ENCODE peak calls at places on chromosomes 3 and 15, in nine cellular contexts. Z, S, H, E, X, K, R, D and P are unnamed samples.
A peak's percentile ranks its signal among the peaks of the same experiment; 100 is the strongest.

GRCh38 chr15:40932146-40932545 is 3.0 kb downstream of the DLL4 start:
- DNase-seq in E (no peak), H (no peak), K (no peak), X (no peak), R (no peak), Z (peak; percentile 31), S (peak; percentile 27), D (no peak), P (no peak)

GRCh38 chr3:195003006-195003892 is 267.7 kb downstream of the XXYLT1 start:
- DNase-seq in D (peak; percentile 89), S (peak; percentile 99), H (no peak), X (no peak), R (no peak), E (peak; percentile 100), Z (no peak), K (no peak), P (no peak)

GRCh38 chr15:99434506-99435137 is 131.2 kb upstream of the MEF2A start:
- DNase-seq in D (peak; percentile 43), Z (no peak), H (no peak), S (no peak), X (peak; percentile 1), K (no peak), E (no peak), R (peak; percentile 81), P (no peak)

GRCh38 chr3:67384790-67385397 is 269.5 kb downstream of the SUCLG2 start:
- DNase-seq in H (peak; percentile 52), K (peak; percentile 50), S (peak; percentile 30), E (peak; percentile 63), X (no peak), R (no peak), D (no peak), Z (no peak), P (no peak)

GRCh38 chr15:40282144-40282869 is 557 bp downstream of the ANKRD63 start:
- DNase-seq in K (peak; percentile 52), X (peak; percentile 56), Z (peak; percentile 19), E (peak; percentile 40), R (no peak), D (no peak), H (peak; percentile 43), S (peak; percentile 26), P (peak; percentile 66)

GRCh38 chr15:96331942-96332853 is 1.7 kb downstream of the NR2F2 start:
- DNase-seq in H (peak; percentile 49), E (no peak), Z (no peak), K (peak; percentile 81), X (no peak), D (no peak), S (no peak), R (no peak), P (no peak)

GRCh38 chr15:41782486-41783271 is 8.4 kb downstream of the MAPKBP1 start:
- DNase-seq in D (no peak), R (no peak), S (no peak), Z (no peak), H (no peak), X (no peak), E (no peak), K (no peak), P (no peak)

GRCh38 chr3:182284793-182285192 is 508.5 kb upstream of the ATP11B start:
- DNase-seq in H (peak; percentile 82), D (no peak), X (no peak), Z (peak; percentile 84), R (no peak), E (no peak), K (no peak), S (no peak), P (no peak)

GRCh38 chr15:80386151-80386550 is 18.0 kb upstream of the ARNT2 start:
- DNase-seq in S (no peak), X (no peak), Z (no peak), D (no peak), E (no peak), H (no peak), R (no peak), K (peak; percentile 23), P (no peak)

GRCh38 chr3:156682491-156682890 is 8.1 kb downstream of the TIPARP start:
- DNase-seq in R (no peak), Z (no peak), X (no peak), E (no peak), K (no peak), S (no peak), D (no peak), H (no peak), P (no peak)

GRCh38 chr15:44598892-44599291 is 61.9 kb downstream of the EIF3J start:
- DNase-seq in D (no peak), X (no peak), R (no peak), E (no peak), S (no peak), H (no peak), Z (no peak), K (no peak), P (no peak)

GRCh38 chr3:39090922-39091321 is 16.5 kb downstream of the GORASP1 start:
- DNase-seq in X (no peak), D (no peak), S (no peak), H (no peak), E (no peak), R (no peak), Z (no peak), K (no peak), P (no peak)

GRCh38 chr3:71803248-71803647 is 18.3 kb upstream of the PROK2 start:
- DNase-seq in S (no peak), K (no peak), Z (no peak), E (no peak), X (no peak), R (no peak), H (no peak), D (no peak), P (no peak)

GRCh38 chr15:90209591-90209990 is 8.5 kb downstream of the SEMA4B start:
- DNase-seq in E (no peak), R (no peak), X (no peak), H (peak; percentile 38), D (no peak), S (no peak), Z (no peak), K (peak; percentile 64), P (no peak)

GRCh38 chr15:71542836-71543235 is 267.5 kb upstream of the NR2E3 start:
- DNase-seq in S (no peak), E (no peak), K (no peak), H (no peak), X (no peak), Z (no peak), R (no peak), D (no peak), P (no peak)

GRCh38 chr3:42660898-42661297 is 7.4 kb downstream of the ZBTB47 start:
- DNase-seq in Z (no peak), S (peak; percentile 4), D (no peak), R (no peak), H (no peak), X (no peak), K (no peak), E (peak; percentile 17), P (no peak)

GRCh38 chr3:140399853-140400252 is 278.0 kb upstream of the TRIM42 start:
- DNase-seq in K (no peak), H (no peak), R (no peak), E (no peak), D (no peak), Z (no peak), S (no peak), X (no peak), P (no peak)

GRCh38 chr3:36893137-36893557 is 51.7 kb downstream of the TRANK1 start:
- DNase-seq in R (no peak), K (peak; percentile 60), D (no peak), H (peak; percentile 34), Z (no peak), E (peak; percentile 96), S (peak; percentile 97), X (no peak), P (no peak)

GRCh38 chr15:97817266-97817890 is 143.1 kb upstream of the ARRDC4 start:
- DNase-seq in X (no peak), H (no peak), K (peak; percentile 12), D (no peak), E (no peak), S (no peak), R (no peak), Z (no peak), P (no peak)

GRCh38 chr15:85582076-85582718 is 201.8 kb downstream of the AKAP13 start:
- DNase-seq in H (no peak), K (peak; percentile 15), S (peak; percentile 71), Z (no peak), D (no peak), X (no peak), R (no peak), E (no peak), P (no peak)

GRCh38 chr3:18747383-18747782 is 322.2 kb upstream of the SATB1 start:
- DNase-seq in Z (no peak), R (no peak), E (no peak), H (no peak), S (peak; percentile 5), K (no peak), X (no peak), D (no peak), P (no peak)

GRCh38 chr3:47772047-47772446 is 9.6 kb downstream of the SMARCC1 start:
- DNase-seq in K (no peak), X (no peak), S (no peak), H (no peak), E (no peak), D (no peak), Z (no peak), R (no peak), P (no peak)